ENCODE peak calls at places on chromosomes 13 and 19, in nine cellular contexts. Y is K562; Z is naive thymus-derived CD8-positive, alpha-beta T cell; N is left ventricle myocardium superior; U is Right ventricle myocardium superior; M is WTC11; F is upper lobe of right lung; J is naive thymus-derived CD4-positive, alpha-beta T cell; W is A549. X is an unnamed sample.
A peak's percentile ranks its signal among the peaks of the same experiment; 100 is the strongest.

GRCh38 chr19:44707794-44708193 is 8.8 kb downstream of the CEACAM16 start:
- ATAC-seq in Y (no peak), Z (no peak), N (no peak), U (no peak), M (no peak), F (no peak), J (no peak), W (no peak), X (no peak)

GRCh38 chr13:44116562-44117315 is 237.0 kb downstream of the LACC1 start:
- ATAC-seq in Y (no peak), Z (no peak), N (peak; percentile 94), U (peak; percentile 94), M (peak; percentile 87), F (peak; percentile 77), J (peak; percentile 58), W (no peak), X (no peak)

GRCh38 chr13:76715621-76716020 is 170.6 kb downstream of the KCTD12 start:
- ATAC-seq in Y (no peak), Z (no peak), N (peak; percentile 6), U (no peak), M (no peak), F (no peak), J (no peak), W (no peak), X (no peak)

GRCh38 chr13:65913173-65913572 is 1317.0 kb downstream of the PCDH9 start:
- ATAC-seq in Y (no peak), Z (no peak), N (peak; percentile 88), U (peak; percentile 81), M (no peak), F (no peak), J (no peak), W (no peak), X (no peak)

GRCh38 chr13:107873908-107874307 is 341.4 kb downstream of the LIG4 start:
- ATAC-seq in Y (no peak), Z (no peak), N (no peak), U (no peak), M (no peak), F (no peak), J (no peak), W (no peak), X (no peak)

GRCh38 chr19:39097721-39098120 is 13.6 kb downstream of the ACP7 start:
- ATAC-seq in Y (no peak), Z (no peak), N (no peak), U (no peak), M (no peak), F (no peak), J (no peak), W (no peak), X (no peak)

GRCh38 chr13:65613004-65613403 is 1617.1 kb downstream of the PCDH9 start:
- ATAC-seq in Y (no peak), Z (no peak), N (no peak), U (no peak), M (peak; percentile 93), F (no peak), J (no peak), W (no peak), X (no peak)

GRCh38 chr19:43532571-43532961 is 422 bp upstream of the ZNF575 start:
- ATAC-seq in Y (no peak), Z (peak; percentile 40), N (peak; percentile 5), U (peak; percentile 7), M (no peak), F (peak; percentile 5), J (no peak), W (peak; percentile 51), X (peak; percentile 11)

GRCh38 chr19:35088514-35088913 is 27.1 kb upstream of the FXYD3 start:
- ATAC-seq in Y (no peak), Z (no peak), N (no peak), U (no peak), M (no peak), F (no peak), J (no peak), W (peak; percentile 79), X (no peak)

GRCh38 chr19:480016-480855 is 16.1 kb upstream of the MADCAM1 start:
- ATAC-seq in Y (peak; percentile 93), Z (peak; percentile 81), N (peak; percentile 97), U (peak; percentile 98), M (peak; percentile 75), F (peak; percentile 96), J (peak; percentile 56), W (peak; percentile 85), X (no peak)

GRCh38 chr13:62337109-62337880 is 921.6 kb upstream of the PCDH20 start:
- ATAC-seq in Y (no peak), Z (no peak), N (no peak), U (no peak), M (peak; percentile 86), F (no peak), J (no peak), W (no peak), X (no peak)

GRCh38 chr19:19538077-19538764 is at the start of gene CILP2:
- ATAC-seq in Y (no peak), Z (peak; percentile 47), N (peak; percentile 44), U (peak; percentile 34), M (peak; percentile 14), F (peak; percentile 18), J (no peak), W (no peak), X (peak; percentile 15)

GRCh38 chr19:46413262-46414031 is at the start of gene CCDC8:
- ATAC-seq in Y (peak; percentile 94), Z (peak; percentile 39), N (peak; percentile 91), U (peak; percentile 91), M (peak; percentile 88), F (peak; percentile 89), J (no peak), W (no peak), X (no peak)

GRCh38 chr19:38596057-38596981 is 21.4 kb downstream of the MAP4K1 start:
- ATAC-seq in Y (peak; percentile 99), Z (no peak), N (peak; percentile 45), U (peak; percentile 56), M (peak; percentile 90), F (peak; percentile 92), J (no peak), W (peak; percentile 84), X (no peak)

GRCh38 chr19:327291-328024 is 17.1 kb downstream of the MIER2 start:
- ATAC-seq in Y (no peak), Z (no peak), N (no peak), U (no peak), M (no peak), F (no peak), J (no peak), W (no peak), X (no peak)

GRCh38 chr19:5113101-5113557 is 144.2 kb downstream of the KDM4B start:
- ATAC-seq in Y (no peak), Z (no peak), N (no peak), U (no peak), M (no peak), F (no peak), J (no peak), W (no peak), X (no peak)

GRCh38 chr13:41788552-41788951 is 172.4 kb downstream of the VWA8 start:
- ATAC-seq in Y (no peak), Z (no peak), N (peak; percentile 84), U (peak; percentile 74), M (no peak), F (peak; percentile 39), J (no peak), W (no peak), X (no peak)

GRCh38 chr19:3625996-3626472 is 556 bp downstream of the CACTIN start:
- ATAC-seq in Y (peak; percentile 56), Z (peak; percentile 6), N (no peak), U (no peak), M (no peak), F (no peak), J (no peak), W (peak; percentile 11), X (peak; percentile 3)

GRCh38 chr19:10295847-10296591 is 6.3 kb downstream of the ICAM5 start:
- ATAC-seq in Y (no peak), Z (no peak), N (no peak), U (no peak), M (no peak), F (no peak), J (no peak), W (no peak), X (no peak)

GRCh38 chr13:25225970-25226369 is 53.9 kb upstream of the AMER2 start:
- ATAC-seq in Y (no peak), Z (no peak), N (no peak), U (no peak), M (peak; percentile 75), F (no peak), J (no peak), W (no peak), X (no peak)

GRCh38 chr13:75341025-75341424 is 140.9 kb downstream of the TBC1D4 start:
- ATAC-seq in Y (no peak), Z (no peak), N (no peak), U (no peak), M (no peak), F (no peak), J (no peak), W (no peak), X (no peak)

GRCh38 chr13:98838776-98839175 is 86.3 kb upstream of the SLC15A1 start:
- ATAC-seq in Y (no peak), Z (no peak), N (no peak), U (no peak), M (no peak), F (no peak), J (no peak), W (no peak), X (no peak)

GRCh38 chr13:27425151-27425917 is 915 bp downstream of the GTF3A start:
- ATAC-seq in Y (peak; percentile 3), Z (no peak), N (no peak), U (no peak), M (no peak), F (no peak), J (no peak), W (no peak), X (no peak)

GRCh38 chr13:33518442-33518841 is 232.9 kb upstream of the STARD13 start:
- ATAC-seq in Y (no peak), Z (no peak), N (no peak), U (no peak), M (no peak), F (no peak), J (no peak), W (no peak), X (no peak)

GRCh38 chr13:113020323-113021080 is 51.5 kb downstream of the MCF2L start:
- ATAC-seq in Y (no peak), Z (no peak), N (no peak), U (no peak), M (no peak), F (no peak), J (peak; percentile 14), W (no peak), X (no peak)

GRCh38 chr19:18832331-18833140 is 777 bp downstream of the UPF1 start:
- ATAC-seq in Y (peak; percentile 89), Z (peak; percentile 62), N (peak; percentile 22), U (peak; percentile 2), M (peak; percentile 61), F (peak; percentile 45), J (peak; percentile 56), W (peak; percentile 82), X (peak; percentile 52)

GRCh38 chr13:77319536-77319935 is 7.4 kb downstream of the MYCBP2 start:
- ATAC-seq in Y (no peak), Z (no peak), N (no peak), U (no peak), M (no peak), F (no peak), J (no peak), W (no peak), X (no peak)

GRCh38 chr13:34682406-34682805 is 259.7 kb upstream of the NBEA start:
- ATAC-seq in Y (no peak), Z (no peak), N (no peak), U (no peak), M (peak; percentile 20), F (no peak), J (no peak), W (no peak), X (no peak)

GRCh38 chr19:49010453-49010852 is 6.4 kb downstream of the LHB start:
- ATAC-seq in Y (no peak), Z (no peak), N (no peak), U (no peak), M (no peak), F (no peak), J (no peak), W (no peak), X (no peak)